ENCODE peak calls at places on chromosome 16, in seven cellular contexts. R is heart left ventricle; V is uterus; Y is CD4-positive, alpha-beta memory T cell; P is CD8-positive, alpha-beta memory T cell; W is heart right ventricle; F is cardiac muscle cell. D is an unnamed sample.

GRCh38 chr16:88701541-88702363 is 4.5 kb downstream of the RNF166 start:
- DNase-seq in F (no peak), R (no peak), Y (peak; percentile 16), P (no peak), V (no peak), W (peak; percentile 45), D (no peak)

GRCh38 chr16:58426095-58426494 is 33.8 kb downstream of the GINS3 start:
- DNase-seq in F (no peak), P (no peak), R (no peak), Y (no peak), V (no peak), W (no peak), D (no peak)

GRCh38 chr16:80015566-80015965 is 415.0 kb upstream of the MAF start:
- DNase-seq in R (no peak), F (no peak), V (no peak), W (no peak), Y (no peak), P (no peak), D (no peak)

GRCh38 chr16:25872369-25873070 is 180.8 kb downstream of the HS3ST4 start:
- DNase-seq in P (no peak), F (no peak), Y (no peak), R (no peak), V (no peak), W (no peak), D (no peak)

GRCh38 chr16:56911771-56912541 is 20.0 kb upstream of the HERPUD1 start:
- DNase-seq in P (no peak), F (peak; percentile 85), Y (no peak), V (no peak), R (peak; percentile 70), W (peak; percentile 41), D (peak; percentile 74)

GRCh38 chr16:12507366-12507765 is 296.3 kb downstream of the CPPED1 start:
- DNase-seq in P (no peak), R (no peak), W (no peak), V (no peak), F (no peak), Y (no peak), D (no peak)

GRCh38 chr16:8959921-8960787 is 3.6 kb downstream of the USP7 start:
- DNase-seq in V (no peak), Y (peak; percentile 38), W (no peak), R (no peak), F (peak; percentile 34), P (no peak), D (no peak)

GRCh38 chr16:76360384-76360783 is 83.2 kb downstream of the CNTNAP4 start:
- DNase-seq in P (no peak), F (peak; percentile 36), R (no peak), V (no peak), W (no peak), Y (no peak), D (no peak)

GRCh38 chr16:56880685-56881084 is 15.7 kb downstream of the SLC12A3 start:
- DNase-seq in P (no peak), V (no peak), W (no peak), R (no peak), Y (no peak), F (no peak), D (no peak)

GRCh38 chr16:71927383-71927782 is 32.1 kb downstream of the IST1 start:
- DNase-seq in F (peak; percentile 95), Y (no peak), R (peak; percentile 71), P (no peak), V (peak; percentile 70), W (peak; percentile 73), D (peak; percentile 94)

GRCh38 chr16:1727651-1728624 is 21.9 kb downstream of the MAPK8IP3 start:
- DNase-seq in F (no peak), Y (no peak), V (no peak), P (no peak), W (no peak), R (no peak), D (no peak)

GRCh38 chr16:89661215-89661614 is 3.6 kb downstream of the SPATA33 start:
- DNase-seq in R (no peak), P (no peak), F (no peak), W (no peak), Y (no peak), V (no peak), D (no peak)

GRCh38 chr16:17416461-17417221 is 54.1 kb downstream of the XYLT1 start:
- DNase-seq in F (peak; percentile 40), P (peak; percentile 12), W (no peak), R (peak; percentile 46), V (no peak), Y (peak; percentile 64), D (peak; percentile 63)

GRCh38 chr16:48504216-48504615 is 105.8 kb downstream of the N4BP1 start:
- DNase-seq in Y (no peak), P (no peak), W (no peak), F (no peak), R (no peak), V (no peak), D (no peak)
- H3K4me3 ChIP-seq in Y (no peak overlapping the region), P (no peak overlapping the region), W (no peak overlapping the region), F (no peak overlapping the region), R (no peak overlapping the region), V (no peak overlapping the region), D (no peak overlapping the region)

DNA sequence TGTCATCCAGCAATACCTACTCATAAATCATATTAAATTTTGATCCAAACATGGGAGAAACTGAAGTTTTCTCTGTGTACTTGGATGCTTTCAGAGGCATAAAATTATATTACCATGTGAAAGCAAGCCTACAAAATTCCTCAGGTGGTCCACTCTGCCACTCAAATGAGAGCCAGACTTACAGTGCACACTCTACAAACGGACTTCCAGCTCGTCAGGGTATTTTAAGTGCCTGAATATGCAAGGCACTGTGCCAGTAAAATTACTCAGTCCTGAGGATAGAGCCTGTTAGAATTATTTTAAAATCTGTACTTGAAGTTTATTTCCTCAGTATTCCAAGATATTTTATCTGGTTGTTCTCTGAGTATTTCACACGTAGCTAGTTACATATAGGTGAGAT is 54.5 kb downstream of the TENT4B start:
- DNase-seq in F (peak; percentile 55), Y (no peak), R (no peak), P (no peak), V (no peak), W (peak; percentile 33), D (no peak)
- H3K4me3 ChIP-seq in F (no peak overlapping the region), Y (no peak overlapping the region), R (no peak overlapping the region), P (no peak overlapping the region), V (no peak overlapping the region), W (no peak overlapping the region), D (no peak overlapping the region)

DNA sequence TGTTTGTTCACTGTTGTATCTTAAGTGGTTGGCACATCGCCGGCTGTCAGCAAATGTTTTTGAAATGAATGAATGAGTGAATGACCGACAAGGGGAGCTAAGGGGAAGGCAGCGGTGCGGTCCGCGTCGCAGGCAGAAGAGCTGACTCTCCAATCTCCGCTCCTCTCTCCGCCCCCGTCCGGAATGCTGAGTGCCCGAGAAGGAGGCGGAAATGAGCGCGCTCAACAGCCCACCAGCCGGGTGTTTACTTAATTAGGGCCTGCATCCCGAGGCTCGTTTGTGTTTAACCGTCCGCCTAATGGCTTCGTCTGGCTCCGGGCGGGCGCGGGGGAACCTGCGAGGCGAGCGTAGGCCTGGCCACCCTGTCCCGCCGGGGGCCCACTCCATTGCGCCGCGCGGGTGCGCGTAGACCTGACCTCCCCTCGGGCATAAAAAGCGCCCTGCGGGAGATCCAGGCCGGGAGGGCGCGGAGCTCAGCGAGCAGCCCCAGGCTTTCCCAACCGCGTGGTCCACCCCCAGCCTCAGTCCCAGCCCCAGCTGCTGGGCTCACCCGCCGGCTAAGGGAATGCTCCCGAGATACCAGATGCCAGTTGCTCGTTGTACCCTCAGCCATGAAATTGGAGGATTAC is 2.6 kb upstream of the CDH3 start:
- DNase-seq in F (peak; percentile 38), P (no peak), V (peak; percentile 43), R (no peak), Y (no peak), W (no peak), D (no peak)
- H3K4me3 ChIP-seq in F (peak overlapping the region; percentile 20), P (no peak overlapping the region), V (peak overlapping the region; percentile 18), R (no peak overlapping the region), Y (no peak overlapping the region), W (peak overlapping the region; percentile 22), D (no peak overlapping the region)

DNA sequence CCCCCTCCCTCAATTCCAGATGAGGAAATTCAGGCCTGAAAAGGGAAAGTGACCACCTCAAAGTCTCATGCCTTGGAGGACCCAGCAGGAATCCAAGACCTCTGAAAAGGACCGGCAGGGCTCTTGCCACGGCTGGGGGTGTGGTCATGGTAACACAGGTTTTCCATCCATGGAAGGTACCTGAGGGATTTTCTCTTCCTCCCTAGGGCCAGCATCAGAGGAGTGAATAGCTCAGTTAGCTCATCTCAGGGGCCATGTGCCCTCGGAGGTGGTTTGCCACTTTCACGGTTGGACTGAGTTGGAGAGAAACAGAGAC is 1.3 kb downstream of the CIITA start:
- DNase-seq in R (no peak), V (no peak), Y (no peak), F (no peak), W (no peak), P (no peak), D (no peak)
- H3K4me3 ChIP-seq in R (peak overlapping the region; percentile 39), V (peak overlapping the region; percentile 26), Y (peak overlapping the region; percentile 49), F (no peak overlapping the region), W (peak overlapping the region; percentile 72), P (peak overlapping the region; percentile 65), D (no peak overlapping the region)

GRCh38 chr16:637081-638018 is 1.2 kb upstream of the METTL26 start:
- DNase-seq in Y (no peak), R (peak; percentile 93), F (peak; percentile 94), V (peak; percentile 93), P (peak; percentile 88), W (peak; percentile 92), D (peak; percentile 95)
- H3K4me3 ChIP-seq in Y (peak overlapping the region; percentile 86), R (peak overlapping the region; percentile 76), F (peak overlapping the region; percentile 83), V (peak overlapping the region; percentile 85), P (peak overlapping the region; percentile 81), W (peak overlapping the region; percentile 78), D (peak overlapping the region; percentile 91)

GRCh38 chr16:86195863-86196630 is 297.1 kb downstream of the IRF8 start:
- DNase-seq in V (no peak), Y (no peak), W (no peak), F (peak; percentile 35), P (no peak), R (no peak), D (no peak)
- H3K4me3 ChIP-seq in V (no peak overlapping the region), Y (no peak overlapping the region), W (no peak overlapping the region), F (no peak overlapping the region), P (no peak overlapping the region), R (no peak overlapping the region), D (no peak overlapping the region)